ENCODE peak calls at places on chromosomes 12 and 14, in eight cellular contexts. G, W, I, R, O, T, P and U are unnamed samples. For H3K9me3 and H3K4me1, the result is how much of the 10 kb centered on the place peaks cover.

GRCh38 chr12:62879691-62880090 is 55.3 kb downstream of the PPM1H start:
- DNase-seq in G (no peak), W (no peak), I (no peak), R (no peak), O (no peak), T (no peak), P (no peak), U (no peak)

GRCh38 chr12:10595881-10596280 is 17.5 kb downstream of the MAGOHB start:
- DNase-seq in G (no peak), W (no peak), I (no peak), R (no peak), O (no peak), T (no peak), P (no peak), U (no peak)

GRCh38 chr14:98136420-98136819 is 1135.6 kb downstream of the BCL11B start:
- DNase-seq in G (no peak), W (no peak), I (no peak), R (no peak), O (no peak), T (no peak), P (no peak), U (no peak)

GRCh38 chr12:124053855-124054254 is 80.8 kb downstream of the ZNF664 start:
- DNase-seq in G (peak), W (peak), I (no peak), R (peak), O (peak), T (peak), P (peak), U (no peak)

GRCh38 chr12:5376591-5377207 is 55.2 kb upstream of the NTF3 start:
- DNase-seq in G (no peak), W (no peak), I (no peak), R (no peak), O (no peak), T (no peak), P (no peak), U (no peak)

GRCh38 chr14:75738192-75738591 is 77.1 kb downstream of the TTLL5 start:
- DNase-seq in G (peak), W (no peak), I (no peak), R (no peak), O (no peak), T (no peak), P (no peak), U (no peak)

GRCh38 chr12:52274521-52274920 is at the start of gene KRT86:
- DNase-seq in G (no peak), W (peak), I (no peak), R (no peak), O (no peak), T (no peak), P (no peak), U (no peak)

GRCh38 chr14:22866874-22867273 is 4.7 kb upstream of the LRP10 start:
- DNase-seq in G (no peak), W (no peak), I (no peak), R (no peak), O (no peak), T (no peak), P (no peak), U (no peak)

GRCh38 chr12:5480953-5481300 is 49.0 kb downstream of the NTF3 start:
- DNase-seq in G (no peak), W (no peak), I (no peak), R (no peak), O (no peak), T (peak), P (peak), U (no peak)

GRCh38 chr12:12338528-12339168 is 11.4 kb downstream of the MANSC1 start:
- DNase-seq in G (peak), W (peak), I (no peak), R (no peak), O (peak), T (no peak), P (no peak), U (no peak)

GRCh38 chr14:81551471-81551870 is 17.8 kb upstream of the SEL1L start:
- DNase-seq in G (no peak), W (no peak), I (no peak), R (no peak), O (no peak), T (no peak), P (no peak), U (no peak)

GRCh38 chr12:25730489-25731349 is 177.6 kb upstream of the LMNTD1 start:
- DNase-seq in G (no peak), W (no peak), I (no peak), R (no peak), O (no peak), T (peak), P (no peak), U (no peak)

GRCh38 chr12:28893365-28893764 is 255.7 kb upstream of the FAR2 start:
- DNase-seq in G (peak), W (peak), I (no peak), R (no peak), O (no peak), T (no peak), P (no peak), U (no peak)

GRCh38 chr14:96508900-96509299 is 6.7 kb downstream of the PAPOLA start:
- DNase-seq in G (no peak), W (no peak), I (no peak), R (no peak), O (no peak), T (no peak), P (no peak), U (no peak)

GRCh38 chr14:33587761-33588160 is 363.1 kb downstream of the EGLN3 start:
- DNase-seq in G (no peak), W (no peak), I (no peak), R (no peak), O (no peak), T (no peak), P (no peak), U (no peak)

GRCh38 chr12:93065896-93066295 is 136.8 kb upstream of the EEA1 start:
- DNase-seq in G (no peak), W (no peak), I (no peak), R (no peak), O (no peak), T (no peak), P (no peak), U (no peak)

GRCh38 chr14:68548194-68549056 is 244.4 kb downstream of the ZFP36L1 start:
- DNase-seq in G (no peak), W (peak), I (no peak), R (peak), O (peak), T (peak), P (peak), U (peak)
- H3K4me3 ChIP-seq in G (no peak), W (peak), I (no peak), R (no peak), O (peak), T (no peak), P (no peak), U (no peak)

GRCh38 chr12:34142430-34142829 is 120.1 kb downstream of the ALG10 start:
- DNase-seq in G (no peak), W (no peak), I (no peak), R (no peak), O (no peak), T (no peak), P (no peak), U (no peak)
- H3K9me3 ChIP-seq in G (under half), W (under half), I (under half), R (under half), O (under half), T (under half), P (under half), U (under half)

GRCh38 chr14:90812109-90812508 is 4.1 kb downstream of the TTC7B start:
- DNase-seq in G (no peak), W (no peak), I (no peak), R (no peak), O (no peak), T (no peak), P (no peak), U (no peak)
- H3K4me1 ChIP-seq in G (under half), W (under half), I (under half), R (under half), O (under half), T (under half), P (under half), U (under half)

GRCh38 chr12:119802472-119802871 is 74.6 kb downstream of the CIT start:
- DNase-seq in G (no peak), W (peak), I (no peak), R (no peak), O (peak), T (peak), P (no peak), U (no peak)

GRCh38 chr12:119808441-119808840 is 68.7 kb downstream of the CIT start:
- DNase-seq in G (no peak), W (peak), I (no peak), R (no peak), O (no peak), T (no peak), P (no peak), U (no peak)

GRCh38 chr12:119807380-119807779 is 69.7 kb downstream of the CIT start:
- DNase-seq in G (no peak), W (no peak), I (no peak), R (no peak), O (no peak), T (no peak), P (no peak), U (no peak)

GRCh38 chr12:119804011-119804641 is 73.0 kb downstream of the CIT start:
- DNase-seq in G (peak), W (peak), I (no peak), R (peak), O (peak), T (peak), P (peak), U (peak)

GRCh38 chr12:119803391-119803791 is 73.7 kb downstream of the CIT start:
- DNase-seq in G (no peak), W (peak), I (no peak), R (no peak), O (peak), T (peak), P (peak), U (no peak)
- H3K4me3 ChIP-seq in G (no peak), W (peak), I (no peak), R (no peak), O (peak), T (peak), P (peak), U (no peak)